ENCODE peak calls at places on chromosomes 5 and 9, in nine cellular contexts. V is RWPE1; Y is ovary; K is heart right ventricle; N is CD8-positive, alpha-beta T cell; P is small intestine; R is substantia nigra; F is esophagus squamous epithelium; W is heart left ventricle. H is an unnamed sample.

GRCh38 chr5:74865799-74866652 is at the start of gene FAM169A:
- DNase-seq in V (peak; percentile 75), Y (peak; percentile 65), K (peak; percentile 5), N (peak; percentile 78), P (peak; percentile 48), R (peak; percentile 57), F (no peak), W (peak; percentile 33), H (no peak)

GRCh38 chr5:178483620-178484019 is 106.6 kb downstream of the COL23A1 start:
- DNase-seq in V (no peak), Y (no peak), K (peak; percentile 29), N (peak; percentile 77), P (no peak), R (no peak), F (no peak), W (peak; percentile 43), H (no peak)

GRCh38 chr5:116379306-116379705 is 195.3 kb downstream of the SEMA6A start:
- DNase-seq in V (no peak), Y (no peak), K (no peak), N (no peak), P (no peak), R (no peak), F (no peak), W (no peak), H (no peak)

GRCh38 chr5:147522435-147522834 is 12.6 kb upstream of the DPYSL3 start:
- DNase-seq in V (peak; percentile 37), Y (no peak), K (no peak), N (no peak), P (no peak), R (no peak), F (no peak), W (no peak), H (no peak)

GRCh38 chr9:134833294-134833880 is 47.2 kb upstream of the FCN2 start:
- DNase-seq in V (no peak), Y (no peak), K (no peak), N (no peak), P (no peak), R (no peak), F (no peak), W (no peak), H (no peak)

GRCh38 chr5:173327084-173327947 is 898 bp downstream of the STC2 start:
- DNase-seq in V (peak; percentile 59), Y (no peak), K (no peak), N (no peak), P (no peak), R (no peak), F (no peak), W (no peak), H (no peak)

GRCh38 chr9:88530051-88530450 is 4.9 kb upstream of the NXNL2 start:
- DNase-seq in V (no peak), Y (no peak), K (no peak), N (no peak), P (no peak), R (no peak), F (no peak), W (no peak), H (no peak)

GRCh38 chr9:18999173-18999785 is 33.7 kb downstream of the SAXO1 start:
- DNase-seq in V (no peak), Y (no peak), K (no peak), N (no peak), P (no peak), R (no peak), F (no peak), W (no peak), H (no peak)

GRCh38 chr9:17721954-17722353 is 143.1 kb downstream of the SH3GL2 start:
- DNase-seq in V (no peak), Y (no peak), K (no peak), N (no peak), P (no peak), R (no peak), F (no peak), W (no peak), H (no peak)

GRCh38 chr5:144189800-144190429 is 19.2 kb downstream of the KCTD16 start:
- DNase-seq in V (peak; percentile 37), Y (no peak), K (no peak), N (peak; percentile 75), P (peak; percentile 93), R (no peak), F (no peak), W (no peak), H (peak; percentile 33)

GRCh38 chr9:137227853-137228514 is 682 bp downstream of the RNF224 start:
- DNase-seq in V (no peak), Y (no peak), K (no peak), N (no peak), P (no peak), R (no peak), F (no peak), W (no peak), H (no peak)

GRCh38 chr5:528625-529511 is 4.6 kb upstream of the SLC9A3 start:
- DNase-seq in V (no peak), Y (no peak), K (no peak), N (no peak), P (no peak), R (no peak), F (no peak), W (peak; percentile 9), H (no peak)

GRCh38 chr9:38041564-38042267 is 27.3 kb downstream of the SHB start:
- DNase-seq in V (no peak), Y (no peak), K (no peak), N (no peak), P (no peak), R (no peak), F (no peak), W (no peak), H (no peak)

GRCh38 chr9:38038307-38039089 is 30.5 kb downstream of the SHB start:
- DNase-seq in V (no peak), Y (no peak), K (no peak), N (no peak), P (no peak), R (no peak), F (no peak), W (peak; percentile 48), H (no peak)

GRCh38 chr9:38039090-38039906 is 29.7 kb downstream of the SHB start:
- DNase-seq in V (no peak), Y (no peak), K (no peak), N (no peak), P (no peak), R (no peak), F (no peak), W (no peak), H (no peak)

GRCh38 chr9:38037981-38038306 is 31.1 kb downstream of the SHB start:
- DNase-seq in V (no peak), Y (no peak), K (no peak), N (no peak), P (no peak), R (no peak), F (no peak), W (no peak), H (no peak)

GRCh38 chr9:38039907-38040682 is 28.9 kb downstream of the SHB start:
- DNase-seq in V (no peak), Y (no peak), K (no peak), N (no peak), P (no peak), R (no peak), F (no peak), W (no peak), H (no peak)
- H3K27ac ChIP-seq in V (peak overlapping the region; percentile 93), Y (no peak overlapping the region), K (peak overlapping the region; percentile 47), N (no peak overlapping the region), P (no peak overlapping the region), R (no peak overlapping the region), F (peak overlapping the region; percentile 13), W (peak overlapping the region; percentile 55), H (peak overlapping the region; percentile 31)

DNA sequence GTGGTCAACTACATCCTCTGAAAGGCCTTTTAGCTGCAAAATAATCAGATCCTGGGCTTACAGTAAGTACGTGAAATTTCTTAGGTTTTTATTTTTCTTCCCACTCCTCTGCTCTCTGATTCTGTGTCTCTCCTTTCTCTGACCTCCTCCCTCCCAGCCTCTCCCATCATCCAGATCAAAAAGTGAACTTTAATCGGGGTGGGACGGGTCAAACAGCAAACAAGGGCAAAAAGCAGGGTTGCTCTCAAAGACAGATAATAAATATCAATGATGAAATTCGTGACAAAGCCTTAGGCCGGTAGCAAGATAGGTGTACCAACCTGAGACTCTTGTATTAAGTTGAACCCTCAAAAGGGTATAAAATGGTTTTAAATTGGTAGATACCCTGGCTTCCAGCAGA is 76.1 kb downstream of the RANBP17 start:
- DNase-seq in V (no peak), Y (no peak), K (no peak), N (no peak), P (peak; percentile 73), R (no peak), F (no peak), W (no peak), H (no peak)
- H3K27ac ChIP-seq in V (no peak overlapping the region), Y (no peak overlapping the region), K (no peak overlapping the region), N (no peak overlapping the region), P (no peak overlapping the region), R (no peak overlapping the region), F (no peak overlapping the region), W (no peak overlapping the region), H (no peak overlapping the region)

DNA sequence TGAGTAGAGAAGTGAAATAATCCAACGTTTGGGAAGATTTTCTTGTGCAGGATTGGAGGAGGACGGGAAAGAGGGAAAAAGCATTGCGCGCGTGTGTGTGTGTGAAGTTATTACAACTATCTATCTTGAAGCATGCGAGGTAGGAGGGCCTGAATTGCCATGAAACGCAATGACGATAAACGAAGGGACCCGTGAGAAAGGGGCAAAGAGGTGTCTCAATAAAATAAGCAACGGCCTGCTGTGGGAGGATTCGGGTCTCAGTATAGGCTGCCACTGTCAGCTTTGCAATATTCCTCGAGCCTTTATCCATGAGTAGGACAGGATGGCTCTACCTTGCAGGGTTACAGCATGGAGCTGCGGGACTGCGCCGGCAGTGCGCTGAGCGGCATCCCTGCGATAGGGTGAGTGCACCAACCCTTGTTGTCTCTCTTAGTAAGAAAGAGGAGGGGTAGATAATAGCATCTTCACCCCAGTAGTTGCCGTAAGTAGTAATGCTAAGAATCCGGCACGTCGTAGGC is 631 bp upstream of the RCL1 start:
- DNase-seq in V (no peak), Y (no peak), K (no peak), N (no peak), P (no peak), R (no peak), F (no peak), W (no peak), H (no peak)
- H3K27ac ChIP-seq in V (peak overlapping the region; percentile 74), Y (peak overlapping the region; percentile 48), K (no peak overlapping the region), N (peak overlapping the region; percentile 48), P (peak overlapping the region; percentile 22), R (peak overlapping the region; percentile 90), F (no peak overlapping the region), W (no peak overlapping the region), H (no peak overlapping the region)

DNA sequence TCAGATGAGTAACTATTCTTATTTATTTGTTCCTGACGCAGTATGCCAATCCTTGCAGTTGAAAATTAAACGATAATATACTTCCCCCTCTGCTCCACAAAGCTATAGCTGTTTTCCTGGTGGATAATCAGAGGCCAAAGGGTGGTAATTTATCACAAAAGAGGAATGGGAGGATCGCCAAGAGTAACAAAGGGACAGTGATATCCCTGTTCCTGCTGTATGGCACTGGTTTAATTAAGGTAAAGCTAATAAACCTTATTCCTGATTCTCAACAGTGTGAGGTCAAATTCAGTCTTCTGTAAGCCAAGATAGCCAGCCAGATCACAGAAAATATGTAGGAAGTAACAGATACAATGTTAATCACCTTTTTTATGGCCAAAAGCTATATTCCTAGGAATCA is 33.4 kb upstream of the PTGER4 start:
- DNase-seq in V (no peak), Y (no peak), K (no peak), N (no peak), P (peak; percentile 94), R (no peak), F (no peak), W (no peak), H (no peak)
- H3K27ac ChIP-seq in V (no peak overlapping the region), Y (no peak overlapping the region), K (no peak overlapping the region), N (no peak overlapping the region), P (peak overlapping the region; percentile 52), R (no peak overlapping the region), F (no peak overlapping the region), W (no peak overlapping the region), H (no peak overlapping the region)